ENCODE peak calls at places on chromosome X, in six cellular contexts. Z is endothelial cell of umbilical vein, R is HCT116, W is sigmoid colon, O is suprapubic skin, M is upper lobe of left lung. S is an unnamed sample. For H3K27me3, the result is how much of the 10 kb centered on the place peaks cover.

GRCh38 chrX:65406532-65406931 is 128.1 kb downstream of the LAS1L start:
- DNase-seq in Z (no peak), R (no peak), W (no peak), O (no peak), M (no peak), S (no peak)

GRCh38 chrX:20437678-20438077 is 171.0 kb upstream of the RPS6KA3 start:
- DNase-seq in Z (peak), R (no peak), W (no peak), O (no peak), M (no peak), S (no peak)

GRCh38 chrX:132219343-132219768 is at the start of gene RAP2C:
- DNase-seq in Z (peak), R (peak), W (peak), O (peak), M (peak), S (peak)

GRCh38 chrX:127187095-127187494 is 367.6 kb downstream of the PRR32 start:
- DNase-seq in Z (no peak), R (no peak), W (no peak), O (no peak), M (no peak), S (no peak)

GRCh38 chrX:134528936-134529335 is 69.0 kb downstream of the HPRT1 start:
- DNase-seq in Z (peak), R (no peak), W (no peak), O (no peak), M (no peak), S (no peak)

GRCh38 chrX:15242899-15243555 is 26.9 kb downstream of the ASB9 start:
- DNase-seq in Z (peak), R (peak), W (no peak), O (no peak), M (no peak), S (no peak)

GRCh38 chrX:100643943-100644587 is at the start of gene SRPX2:
- DNase-seq in Z (peak), R (peak), W (peak), O (no peak), M (peak), S (no peak)

GRCh38 chrX:84240848-84241565 is 53.0 kb upstream of the RPS6KA6 start:
- DNase-seq in Z (no peak), R (no peak), W (no peak), O (no peak), M (no peak), S (no peak)

GRCh38 chrX:20116575-20117240 is at the start of gene MAP7D2:
- DNase-seq in Z (no peak), R (no peak), W (no peak), O (no peak), M (no peak), S (no peak)

GRCh38 chrX:36963069-36963808 is 44.9 kb upstream of the FAM47C start:
- DNase-seq in Z (no peak), R (no peak), W (no peak), O (no peak), M (no peak), S (no peak)

GRCh38 chrX:78024349-78025108 is 55.1 kb upstream of the PGAM4 start:
- DNase-seq in Z (peak), R (peak), W (no peak), O (no peak), M (peak), S (no peak)

GRCh38 chrX:19005909-19006308 is 22.0 kb upstream of the PHKA2 start:
- DNase-seq in Z (no peak), R (no peak), W (no peak), O (no peak), M (no peak), S (no peak)

GRCh38 chrX:132956421-132957210 is 1.8 kb downstream of the HS6ST2 start:
- DNase-seq in Z (no peak), R (no peak), W (no peak), O (no peak), M (no peak), S (no peak)

GRCh38 chrX:34058005-34058404 is 74.1 kb downstream of the FAM47A start:
- DNase-seq in Z (no peak), R (no peak), W (no peak), O (no peak), M (no peak), S (no peak)

GRCh38 chrX:132270699-132271098 is 51.5 kb upstream of the RAP2C start:
- DNase-seq in Z (no peak), R (no peak), W (peak), O (peak), M (no peak), S (no peak)

GRCh38 chrX:39725928-39726619 is 371.7 kb downstream of the BCOR start:
- DNase-seq in Z (peak), R (no peak), W (peak), O (no peak), M (no peak), S (no peak)

GRCh38 chrX:114272096-114272686 is 311.7 kb upstream of the HTR2C start:
- DNase-seq in Z (no peak), R (no peak), W (no peak), O (no peak), M (no peak), S (no peak)

GRCh38 chrX:71665747-71666146 is 1.6 kb upstream of the LOC101059915 start:
- DNase-seq in Z (no peak), R (no peak), W (no peak), O (no peak), M (no peak), S (no peak)

GRCh38 chrX:131795442-131796229 is 227.5 kb upstream of the STK26 start:
- DNase-seq in Z (no peak), R (no peak), W (no peak), O (no peak), M (no peak), S (no peak)

GRCh38 chrX:17082831-17083230 is 136.4 kb downstream of the REPS2 start:
- DNase-seq in Z (peak), R (peak), W (no peak), O (no peak), M (no peak), S (no peak)

GRCh38 chrX:115531818-115532403 is 29.1 kb upstream of the PLS3 start:
- DNase-seq in Z (peak), R (no peak), W (no peak), O (no peak), M (peak), S (no peak)

GRCh38 chrX:142994988-142995387 is 30.7 kb upstream of the SPANXN4 start:
- DNase-seq in Z (no peak), R (no peak), W (no peak), O (no peak), M (no peak), S (no peak)

GRCh38 chrX:11770320-11770719 is 12.3 kb downstream of the MSL3 start:
- DNase-seq in Z (peak), R (peak), W (no peak), O (no peak), M (peak), S (no peak)

GRCh38 chrX:125003746-125004446 is 315.8 kb upstream of the TEX13C start:
- DNase-seq in Z (no peak), R (no peak), W (no peak), O (no peak), M (no peak), S (no peak)

GRCh38 chrX:72572248-72573157 is at the start of gene HDAC8:
- DNase-seq in Z (peak), R (peak), W (peak), O (peak), M (peak), S (peak)

GRCh38 chrX:53631156-53631555 is 55.4 kb downstream of the HUWE1 start:
- DNase-seq in Z (no peak), R (no peak), W (no peak), O (no peak), M (no peak), S (no peak)

GRCh38 chrX:140500427-140500826 is 4.4 kb downstream of the SOX3 start:
- DNase-seq in Z (no peak), R (no peak), W (no peak), O (no peak), M (no peak), S (no peak)

GRCh38 chrX:22004866-22005265 is 27.3 kb upstream of the PHEX start:
- DNase-seq in Z (no peak), R (no peak), W (no peak), O (no peak), M (no peak), S (no peak)

GRCh38 chrX:121479406-121479805 is 432.0 kb downstream of the GLUD2 start:
- DNase-seq in Z (no peak), R (no peak), W (no peak), O (no peak), M (no peak), S (no peak)

GRCh38 chrX:6024204-6024603 is 204.5 kb downstream of the NLGN4X start:
- DNase-seq in Z (no peak), R (no peak), W (no peak), O (no peak), M (no peak), S (no peak)

GRCh38 chrX:1596676-1597344 is 5.4 kb downstream of the AKAP17A start:
- DNase-seq in Z (no peak), R (no peak), W (no peak), O (no peak), M (no peak), S (no peak)

GRCh38 chrX:74536142-74537010 is 78.0 kb downstream of the RLIM start:
- DNase-seq in Z (peak), R (no peak), W (peak), O (peak), M (peak), S (peak)

GRCh38 chrX:12441376-12442128 is 303.3 kb downstream of the FRMPD4 start:
- DNase-seq in Z (no peak), R (no peak), W (no peak), O (no peak), M (no peak), S (no peak)

GRCh38 chrX:12319012-12319519 is 180.8 kb downstream of the FRMPD4 start:
- DNase-seq in Z (no peak), R (no peak), W (no peak), O (no peak), M (no peak), S (no peak)

GRCh38 chrX:108159028-108159670 is 67.6 kb downstream of the ATG4A start:
- DNase-seq in Z (no peak), R (no peak), W (no peak), O (no peak), M (no peak), S (no peak)

GRCh38 chrX:108156934-108157466 is 65.4 kb downstream of the ATG4A start:
- DNase-seq in Z (no peak), R (no peak), W (no peak), O (no peak), M (no peak), S (no peak)

GRCh38 chrX:108157628-108158027 is 66.0 kb downstream of the ATG4A start:
- DNase-seq in Z (no peak), R (no peak), W (no peak), O (no peak), M (no peak), S (no peak)

GRCh38 chrX:108160309-108160708 is 68.7 kb downstream of the ATG4A start:
- DNase-seq in Z (no peak), R (no peak), W (no peak), O (no peak), M (no peak), S (no peak)

DNA sequence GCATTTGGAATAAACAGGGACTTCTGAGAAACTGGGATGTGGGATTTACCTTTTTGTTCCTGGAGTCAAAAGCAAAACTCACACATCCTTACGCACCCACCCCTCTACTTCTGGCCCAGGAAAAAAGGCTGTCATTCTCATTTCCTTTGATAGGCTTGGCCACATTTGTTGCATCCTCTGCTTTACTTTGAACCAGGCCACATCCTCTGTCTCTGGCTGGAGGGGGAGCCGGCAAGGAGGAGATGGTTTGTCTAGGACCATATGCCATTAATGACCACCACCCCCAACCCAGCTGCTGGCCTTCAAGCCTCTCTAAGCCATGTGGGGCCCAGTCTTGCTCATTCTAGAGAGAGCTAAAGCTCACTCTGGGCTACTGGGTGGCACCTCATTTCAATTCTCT is 64.5 kb downstream of the ATG4A start:
- DNase-seq in Z (no peak), R (no peak), W (no peak), O (no peak), M (no peak), S (no peak)
- H3K27me3 ChIP-seq in Z (under half), R (under half), W (under half), O (under half), M (under half), S (under half)

GRCh38 chrX:154478728-154479622 is at the start of gene LAGE3:
- DNase-seq in Z (peak), R (peak), W (peak), O (peak), M (peak), S (peak)
- TF ChIP-seq POLR2AphosphoS5 in Z (peak), R (peak), W (peak), O (no peak), M (peak), S (peak)

GRCh38 chrX:69197690-69198089 is 32.4 kb upstream of the PJA1 start:
- DNase-seq in Z (no peak), R (no peak), W (no peak), O (no peak), M (no peak), S (no peak)

GRCh38 chrX:69195810-69196209 is 30.6 kb upstream of the PJA1 start:
- DNase-seq in Z (no peak), R (no peak), W (no peak), O (no peak), M (no peak), S (no peak)

GRCh38 chrX:69192603-69193002 is 27.4 kb upstream of the PJA1 start:
- DNase-seq in Z (no peak), R (no peak), W (no peak), O (no peak), M (no peak), S (no peak)

GRCh38 chrX:69196666-69197065 is 31.4 kb upstream of the PJA1 start:
- DNase-seq in Z (no peak), R (no peak), W (no peak), O (no peak), M (no peak), S (no peak)

DNA sequence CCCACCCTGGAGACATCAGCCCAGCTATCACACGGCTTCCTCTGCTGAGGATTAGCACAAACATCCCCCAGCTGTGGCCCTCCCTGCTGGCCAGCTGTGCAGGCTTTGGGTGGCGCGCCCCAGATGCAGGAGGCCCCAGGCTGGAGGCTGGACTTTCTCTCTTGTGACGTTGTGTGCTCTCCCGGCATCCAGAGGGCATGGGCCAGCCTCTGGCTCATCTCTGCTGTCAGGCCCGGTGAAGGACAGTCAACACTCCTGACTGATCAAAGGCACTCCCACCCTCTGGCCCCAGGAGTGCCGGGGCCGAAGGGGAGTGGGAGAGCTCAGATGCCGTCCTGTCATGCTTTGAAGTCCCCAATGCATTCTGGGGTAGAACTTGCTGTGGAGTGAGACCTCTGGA is 29.9 kb upstream of the PJA1 start:
- DNase-seq in Z (no peak), R (no peak), W (no peak), O (no peak), M (no peak), S (no peak)
- H3K27me3 ChIP-seq in Z (under half), R (under half), W (under half), O (under half), M (under half), S (under half)

GRCh38 chrX:136496768-136497555 is 430 bp upstream of the HTATSF1 start:
- DNase-seq in Z (peak), R (peak), W (peak), O (peak), M (peak), S (peak)
- TF ChIP-seq POLR2AphosphoS5 in Z (peak), R (peak), W (peak), O (no peak), M (no peak), S (no peak)

DNA sequence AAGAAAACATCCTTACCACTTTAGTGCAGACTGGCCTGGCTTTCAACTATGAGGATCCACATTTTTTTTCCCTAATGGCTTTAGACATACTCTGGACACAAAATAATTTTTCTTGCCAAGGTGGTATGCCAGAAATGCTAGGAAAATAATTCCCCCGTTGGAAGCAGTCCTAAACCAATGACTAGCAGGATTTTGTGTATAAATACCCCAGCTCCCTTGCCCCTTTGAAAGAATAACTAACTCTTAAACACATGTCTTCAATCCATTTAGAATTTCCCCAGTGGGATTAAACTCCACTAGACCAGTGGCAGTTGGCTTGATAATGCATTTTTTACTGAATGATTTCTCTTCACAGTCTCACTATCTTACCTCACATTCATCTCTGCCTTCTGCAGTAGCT is 500.6 kb upstream of the FTHL17 start:
- DNase-seq in Z (no peak), R (no peak), W (no peak), O (no peak), M (no peak), S (no peak)
- H3K27me3 ChIP-seq in Z (under half), R (under half), W (under half), O (under half), M (under half), S (under half)

DNA sequence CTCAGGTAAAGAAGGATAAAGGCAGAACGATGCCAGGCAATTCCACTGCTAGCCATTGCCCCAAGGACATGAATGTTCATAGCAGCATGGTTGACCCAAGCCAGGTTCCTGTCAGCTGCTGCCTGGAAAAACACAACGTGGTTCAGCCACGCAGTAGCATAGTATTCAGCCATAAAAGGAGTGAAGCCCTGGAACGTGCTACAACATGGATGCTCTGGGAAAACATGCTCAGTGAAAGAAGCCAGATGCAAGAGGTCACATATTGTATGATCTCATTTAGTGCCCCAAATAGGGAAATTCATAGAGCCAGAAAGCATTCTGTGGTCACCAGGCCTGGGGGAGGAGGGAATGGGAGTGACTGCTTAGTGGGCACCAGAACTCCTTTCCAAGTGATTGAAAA is 129.8 kb downstream of the GPR143 start:
- DNase-seq in Z (no peak), R (no peak), W (peak), O (no peak), M (no peak), S (no peak)
- TF ChIP-seq POLR2AphosphoS5 in Z (no peak), R (no peak), W (peak), O (no peak), M (no peak), S (no peak)

GRCh38 chrX:110966046-110966445 is 129.9 kb upstream of the PAK3 start:
- DNase-seq in Z (no peak), R (no peak), W (no peak), O (no peak), M (no peak), S (no peak)

GRCh38 chrX:110965409-110965808 is 130.6 kb upstream of the PAK3 start:
- DNase-seq in Z (no peak), R (no peak), W (no peak), O (no peak), M (no peak), S (no peak)

GRCh38 chrX:110966839-110967238 is 129.2 kb upstream of the PAK3 start:
- DNase-seq in Z (no peak), R (no peak), W (no peak), O (no peak), M (no peak), S (no peak)

GRCh38 chrX:110964761-110965160 is 131.2 kb upstream of the PAK3 start:
- DNase-seq in Z (no peak), R (no peak), W (no peak), O (no peak), M (no peak), S (no peak)
- H3K27me3 ChIP-seq in Z (under half), R (under half), W (under half), O (under half), M (under half), S (under half)

GRCh38 chrX:48910926-48911406 is 480 bp downstream of the SLC35A2 start:
- DNase-seq in Z (no peak), R (no peak), W (no peak), O (no peak), M (no peak), S (no peak)

GRCh38 chrX:48911407-48912182 is at the start of gene SLC35A2:
- DNase-seq in Z (peak), R (peak), W (peak), O (peak), M (peak), S (peak)

GRCh38 chrX:48917139-48917980 is 1.5 kb downstream of the PIM2 start:
- DNase-seq in Z (peak), R (peak), W (peak), O (peak), M (peak), S (peak)

GRCh38 chrX:48914593-48915493 is 3.4 kb upstream of the SLC35A2 start:
- DNase-seq in Z (no peak), R (no peak), W (no peak), O (no peak), M (no peak), S (no peak)

GRCh38 chrX:48913605-48914366 is 2.3 kb upstream of the SLC35A2 start:
- DNase-seq in Z (no peak), R (no peak), W (no peak), O (no peak), M (no peak), S (no peak)
- TF ChIP-seq POLR2AphosphoS5 in Z (no peak), R (no peak), W (no peak), O (no peak), M (no peak), S (no peak)

GRCh38 chrX:79169484-79169883 is 25.0 kb downstream of the GPR174 start:
- DNase-seq in Z (no peak), R (no peak), W (no peak), O (no peak), M (no peak), S (no peak)
- H3K27me3 ChIP-seq in Z (under half), R (under half), W (under half), O (under half), M (under half), S (under half)

S was measured in breast epithelium.